ENCODE peak calls at places on chromosome 2, in seven cellular contexts. K, T, L, B, A, S and G are unnamed samples.

GRCh38 chr2:237410949-237411635 is 2.9 kb downstream of the COL6A3 start:
- DNase-seq in K (no peak), T (no peak), L (no peak), B (no peak), A (no peak), S (peak), G (no peak)

GRCh38 chr2:238469155-238469554 is 42.4 kb downstream of the ASB1 start:
- DNase-seq in K (no peak), T (no peak), L (no peak), B (no peak), A (no peak), S (no peak), G (no peak)

GRCh38 chr2:127125821-127126220 is 18.9 kb upstream of the BIN1 start:
- DNase-seq in K (no peak), T (no peak), L (no peak), B (no peak), A (no peak), S (no peak), G (no peak)

GRCh38 chr2:209138079-209138478 is 285.8 kb upstream of the MAP2 start:
- DNase-seq in K (no peak), T (no peak), L (no peak), B (peak), A (no peak), S (no peak), G (no peak)

GRCh38 chr2:168348076-168348475 is 100.7 kb upstream of the STK39 start:
- DNase-seq in K (no peak), T (no peak), L (peak), B (peak), A (no peak), S (peak), G (peak)

GRCh38 chr2:46874236-46874929 is 41.2 kb downstream of the MCFD2 start:
- DNase-seq in K (no peak), T (no peak), L (no peak), B (no peak), A (peak), S (peak), G (no peak)

GRCh38 chr2:20648831-20649230 is 2.1 kb downstream of the HS1BP3 start:
- DNase-seq in K (no peak), T (no peak), L (no peak), B (no peak), A (no peak), S (no peak), G (no peak)

GRCh38 chr2:170073288-170073687 is 104.7 kb upstream of the MYO3B start:
- DNase-seq in K (no peak), T (peak), L (no peak), B (no peak), A (peak), S (peak), G (no peak)

GRCh38 chr2:20470211-20470610 is 23.3 kb downstream of the RHOB start:
- DNase-seq in K (no peak), T (no peak), L (no peak), B (no peak), A (no peak), S (no peak), G (no peak)

GRCh38 chr2:212900715-212901114 is 250.7 kb downstream of the IKZF2 start:
- DNase-seq in K (no peak), T (no peak), L (no peak), B (no peak), A (no peak), S (no peak), G (no peak)

GRCh38 chr2:128727914-128728313 is 409.2 kb upstream of the HS6ST1 start:
- DNase-seq in K (no peak), T (no peak), L (no peak), B (no peak), A (peak), S (peak), G (no peak)

GRCh38 chr2:142694282-142694681 is 183.2 kb upstream of the KYNU start:
- DNase-seq in K (no peak), T (no peak), L (no peak), B (no peak), A (no peak), S (no peak), G (no peak)

GRCh38 chr2:149561309-149561926 is 26.2 kb downstream of the MMADHC start:
- DNase-seq in K (no peak), T (peak), L (peak), B (no peak), A (no peak), S (peak), G (no peak)

GRCh38 chr2:73172963-73173362 is 29.4 kb upstream of the NOTO start:
- DNase-seq in K (no peak), T (no peak), L (no peak), B (no peak), A (no peak), S (no peak), G (no peak)

GRCh38 chr2:47339745-47340541 is 63.0 kb upstream of the MSH2 start:
- DNase-seq in K (no peak), T (no peak), L (peak), B (no peak), A (no peak), S (peak), G (peak)

GRCh38 chr2:161415041-161415440 is 1.1 kb upstream of the TBR1 start:
- DNase-seq in K (no peak), T (no peak), L (peak), B (peak), A (no peak), S (no peak), G (peak)

GRCh38 chr2:47299555-47299954 is 103.4 kb upstream of the MSH2 start:
- DNase-seq in K (no peak), T (no peak), L (no peak), B (peak), A (peak), S (peak), G (no peak)

GRCh38 chr2:175804130-175804529 is 197.9 kb downstream of the LNPK start:
- DNase-seq in K (no peak), T (no peak), L (no peak), B (no peak), A (no peak), S (no peak), G (no peak)

GRCh38 chr2:217290467-217290866 is 430.6 kb upstream of the TNP1 start:
- DNase-seq in K (no peak), T (no peak), L (no peak), B (no peak), A (no peak), S (no peak), G (no peak)

GRCh38 chr2:18830962-18831361 is 241.6 kb upstream of the NT5C1B start:
- DNase-seq in K (no peak), T (no peak), L (no peak), B (no peak), A (no peak), S (no peak), G (no peak)